ENCODE peak calls at places on chromosome 1, in ten cellular contexts. D is pancreas, G is left lung, B is PC-9, C is H9, I is suprapubic skin, X is heart right ventricle, K is AG04450, F is mammary epithelial cell, Z is adrenal gland. W is an unnamed sample.

GRCh38 chr1:225437710-225438437 is 10.0 kb upstream of the LBR start:
- DNase-seq in D (no peak), G (no peak), B (no peak), C (peak; percentile 58), I (no peak), X (no peak), K (no peak), F (no peak), Z (no peak), W (no peak)

GRCh38 chr1:89104147-89104546 is 21.8 kb downstream of the GBP2 start:
- DNase-seq in D (no peak), G (no peak), B (no peak), C (no peak), I (no peak), X (no peak), K (no peak), F (peak; percentile 14), Z (no peak), W (no peak)

GRCh38 chr1:23020731-23021130 is 1.5 kb downstream of the KDM1A start:
- DNase-seq in D (no peak), G (no peak), B (no peak), C (no peak), I (no peak), X (no peak), K (no peak), F (peak; percentile 9), Z (no peak), W (no peak)

GRCh38 chr1:198259336-198260109 is 102.7 kb downstream of the NEK7 start:
- DNase-seq in D (no peak), G (no peak), B (no peak), C (no peak), I (no peak), X (no peak), K (no peak), F (no peak), Z (no peak), W (no peak)

GRCh38 chr1:225691377-225691776 is 38.5 kb upstream of the ENAH start:
- DNase-seq in D (peak; percentile 24), G (no peak), B (no peak), C (no peak), I (no peak), X (no peak), K (no peak), F (peak; percentile 68), Z (no peak), W (peak; percentile 51)

GRCh38 chr1:201614262-201615015 is 75.5 kb downstream of the NAV1 start:
- DNase-seq in D (peak; percentile 39), G (peak; percentile 45), B (no peak), C (peak; percentile 88), I (no peak), X (peak; percentile 49), K (no peak), F (no peak), Z (peak; percentile 22), W (no peak)

GRCh38 chr1:189619682-189620332 is 857.9 kb downstream of the BRINP3 start:
- DNase-seq in D (no peak), G (no peak), B (peak; percentile 63), C (no peak), I (no peak), X (no peak), K (peak; percentile 64), F (peak; percentile 94), Z (peak; percentile 41), W (peak; percentile 65)

GRCh38 chr1:10709646-10710045 is 86.8 kb downstream of the CASZ1 start:
- DNase-seq in D (no peak), G (no peak), B (no peak), C (no peak), I (no peak), X (no peak), K (no peak), F (no peak), Z (no peak), W (no peak)

GRCh38 chr1:228147768-228148167 is 2.0 kb upstream of the GJC2 start:
- DNase-seq in D (no peak), G (no peak), B (no peak), C (no peak), I (no peak), X (no peak), K (no peak), F (no peak), Z (no peak), W (no peak)

GRCh38 chr1:228149341-228150020 is at the start of gene GJC2:
- DNase-seq in D (no peak), G (peak; percentile 33), B (peak; percentile 77), C (peak; percentile 67), I (no peak), X (peak; percentile 69), K (no peak), F (no peak), Z (peak; percentile 31), W (no peak)

GRCh38 chr1:228148971-228149340 is 774 bp upstream of the GJC2 start:
- DNase-seq in D (peak; percentile 10), G (no peak), B (peak; percentile 61), C (no peak), I (no peak), X (peak; percentile 15), K (no peak), F (no peak), Z (no peak), W (no peak)

GRCh38 chr1:228146761-228147693 is 2.7 kb upstream of the GJC2 start:
- DNase-seq in D (peak; percentile 12), G (no peak), B (no peak), C (no peak), I (no peak), X (peak; percentile 14), K (no peak), F (no peak), Z (peak; percentile 15), W (no peak)

DNA sequence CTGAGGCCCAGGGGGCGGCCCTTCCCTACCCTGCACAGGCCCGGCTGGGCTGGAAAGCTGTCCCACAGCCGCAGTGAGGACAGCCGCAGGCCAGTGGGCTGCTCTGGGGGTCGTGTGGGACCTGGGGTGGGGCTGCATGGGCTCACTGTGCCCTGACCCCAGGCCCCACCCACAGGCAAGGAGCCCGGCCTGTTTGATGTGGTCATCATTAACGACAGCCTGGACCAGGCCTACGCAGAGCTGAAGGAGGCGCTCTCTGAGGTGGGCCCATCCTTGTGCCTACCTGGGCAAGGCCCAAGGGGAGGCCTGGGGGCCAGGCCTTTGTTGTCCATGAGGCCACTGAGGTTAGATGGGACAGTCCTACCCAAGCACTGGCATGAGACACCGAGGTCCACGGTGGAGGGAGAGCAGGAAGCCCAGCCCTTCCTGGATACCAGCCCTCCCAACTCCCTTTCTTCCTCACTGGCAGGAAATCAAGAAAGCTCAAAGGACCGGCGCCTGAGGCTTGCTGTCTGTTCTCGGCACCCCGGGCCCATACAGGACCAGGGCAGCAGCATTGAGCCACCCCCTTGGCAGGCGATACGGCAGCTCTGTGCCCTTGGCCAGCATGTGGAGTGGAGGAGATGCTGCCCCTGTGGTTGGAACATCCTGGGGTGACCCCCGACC is 1.4 kb upstream of the GJC2 start:
- DNase-seq in D (peak; percentile 11), G (no peak), B (no peak), C (peak; percentile 27), I (no peak), X (peak; percentile 19), K (no peak), F (no peak), Z (peak; percentile 17), W (no peak)
- H3K27ac ChIP-seq in D (no peak overlapping the region), G (peak overlapping the region; percentile 81), B (no peak overlapping the region), C (no peak overlapping the region), I (peak overlapping the region; percentile 73), X (peak overlapping the region; percentile 87), K (no peak overlapping the region), F (no peak overlapping the region), Z (no peak overlapping the region), W (no peak overlapping the region)

DNA sequence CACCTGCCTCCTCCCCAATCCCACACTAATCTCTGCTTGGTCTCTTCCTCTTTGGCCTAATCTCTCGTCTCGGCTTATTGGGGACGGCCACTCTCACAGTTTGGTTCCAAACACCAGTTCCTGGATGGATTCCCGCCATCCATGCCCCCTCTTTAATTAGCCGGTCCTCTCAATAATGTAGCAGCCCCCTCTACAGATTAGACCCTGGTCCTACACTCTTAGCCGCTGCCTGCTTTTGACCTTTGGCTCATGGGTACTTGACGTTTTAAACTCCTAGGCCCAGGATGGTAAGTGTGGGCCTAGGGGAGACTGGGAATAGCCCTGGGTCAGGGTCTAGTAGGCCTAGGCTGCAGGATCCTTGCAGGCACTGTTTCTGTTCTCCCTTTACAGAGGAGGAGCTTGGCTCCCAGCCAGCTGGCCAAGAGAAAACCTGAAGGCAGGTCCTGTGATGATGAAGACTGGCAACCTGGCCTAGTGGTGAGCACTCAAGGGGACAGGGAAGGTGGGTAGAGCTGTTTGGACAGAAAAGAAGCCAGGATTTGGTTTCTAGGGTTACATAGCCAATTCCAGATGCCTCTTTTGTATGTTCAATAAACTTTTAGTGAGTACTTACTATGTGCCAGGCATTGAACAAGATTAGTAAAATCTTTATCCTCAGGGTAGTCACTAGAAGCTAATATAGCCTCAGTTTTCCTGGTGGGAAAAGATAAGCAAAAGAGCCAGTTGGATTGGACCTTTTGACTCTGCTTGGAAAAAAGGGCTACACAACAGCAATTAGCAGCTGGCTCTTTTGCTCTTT is 758 bp downstream of the RAD54L start:
- DNase-seq in D (peak; percentile 47), G (peak; percentile 38), B (peak; percentile 74), C (peak; percentile 63), I (no peak), X (no peak), K (no peak), F (peak; percentile 67), Z (peak; percentile 19), W (no peak)
- TF ChIP-seq CTCF in D (no peak), G (no peak), B (peak; percentile 64), C (peak; percentile 61), I (no peak), X (no peak), K (no peak), F (no peak), Z (no peak), W (peak; percentile 17)

GRCh38 chr1:150552692-150553278 is 3.6 kb downstream of the ADAMTSL4 start:
- DNase-seq in D (no peak), G (no peak), B (no peak), C (peak; percentile 22), I (no peak), X (no peak), K (no peak), F (no peak), Z (no peak), W (no peak)
- H3K27ac ChIP-seq in D (peak overlapping the region; percentile 41), G (peak overlapping the region; percentile 89), B (peak overlapping the region; percentile 56), C (no peak overlapping the region), I (peak overlapping the region; percentile 67), X (peak overlapping the region; percentile 87), K (peak overlapping the region; percentile 73), F (no peak overlapping the region), Z (peak overlapping the region; percentile 2), W (no peak overlapping the region)

GRCh38 chr1:30714025-30714424 is 9.4 kb downstream of the MATN1 start:
- DNase-seq in D (no peak), G (no peak), B (no peak), C (no peak), I (no peak), X (no peak), K (no peak), F (no peak), Z (no peak), W (no peak)

GRCh38 chr1:30716646-30717045 is 6.7 kb downstream of the MATN1 start:
- DNase-seq in D (no peak), G (no peak), B (no peak), C (no peak), I (no peak), X (no peak), K (no peak), F (no peak), Z (no peak), W (no peak)

GRCh38 chr1:30714536-30715090 is 8.8 kb downstream of the MATN1 start:
- DNase-seq in D (no peak), G (no peak), B (no peak), C (no peak), I (no peak), X (no peak), K (no peak), F (peak; percentile 54), Z (no peak), W (no peak)

GRCh38 chr1:30715886-30716285 is 7.5 kb downstream of the MATN1 start:
- DNase-seq in D (no peak), G (no peak), B (no peak), C (no peak), I (no peak), X (no peak), K (no peak), F (no peak), Z (no peak), W (no peak)

GRCh38 chr1:30715216-30715615 is 8.2 kb downstream of the MATN1 start:
- DNase-seq in D (no peak), G (no peak), B (no peak), C (no peak), I (no peak), X (no peak), K (no peak), F (no peak), Z (no peak), W (no peak)
- TF ChIP-seq CTCF in D (no peak), G (peak; percentile 29), B (peak; percentile 60), C (peak; percentile 66), I (peak; percentile 6), X (no peak), K (peak; percentile 49), F (peak; percentile 54), Z (no peak), W (peak; percentile 65)